ENCODE peak calls at places on chromosomes 13 and 19, in five cellular contexts. M is NCI-H1092 treated with DMSO at 0.1 percent for 48 hours, D is heart right ventricle, S is heart left ventricle, I is tibial artery. U is an unnamed sample.

GRCh38 chr13:107043016-107043957 is 475.4 kb upstream of the ARGLU1 start:
- DNase-seq in I (no peak), D (no peak), S (no peak), M (no peak), U (no peak)

GRCh38 chr13:49046534-49046933 is 70.8 kb downstream of the FNDC3A start:
- DNase-seq in D (no peak), M (no peak), S (no peak), I (no peak), U (no peak)

GRCh38 chr13:45786293-45786920 is 65.1 kb downstream of the SIAH3 start:
- DNase-seq in I (no peak), M (peak), D (peak), S (no peak), U (no peak)

GRCh38 chr19:52444506-52444905 is 8.8 kb upstream of the ZNF578 start:
- DNase-seq in M (no peak), D (no peak), I (no peak), S (no peak), U (no peak)

GRCh38 chr19:43526884-43527859 is at the start of gene ETHE1:
- DNase-seq in I (peak), M (peak), S (peak), D (peak), U (peak)

GRCh38 chr13:112457081-112457480 is 80.9 kb downstream of the SPACA7 start:
- DNase-seq in M (no peak), S (no peak), I (no peak), D (no peak), U (no peak)

GRCh38 chr13:83297591-83298305 is 584.5 kb downstream of the SLITRK1 start:
- DNase-seq in D (no peak), I (no peak), M (no peak), S (no peak), U (no peak)

GRCh38 chr19:49216076-49216475 is 58.5 kb downstream of the TRPM4 start:
- DNase-seq in I (no peak), D (no peak), M (no peak), S (no peak), U (no peak)

GRCh38 chr13:83162493-83162892 is 719.8 kb downstream of the SLITRK1 start:
- DNase-seq in S (no peak), M (no peak), I (no peak), D (no peak), U (no peak)

GRCh38 chr19:35745328-35746086 is at the start of the genes PSENEN and U2AF1L4:
- DNase-seq in S (peak), I (peak), M (peak), D (peak), U (peak)

GRCh38 chr13:108947551-108948030 is 318.2 kb downstream of the MYO16 start:
- DNase-seq in D (no peak), M (no peak), S (no peak), I (peak), U (no peak)

GRCh38 chr13:28475916-28476725 is 18.8 kb downstream of the FLT1 start:
- DNase-seq in D (no peak), M (no peak), I (no peak), S (no peak), U (no peak)

GRCh38 chr19:31432411-31432810 is 83.2 kb upstream of the TSHZ3 start:
- DNase-seq in I (no peak), D (no peak), M (no peak), S (no peak), U (no peak)

GRCh38 chr13:79799466-79799865 is 318.5 kb downstream of the NDFIP2 start:
- DNase-seq in S (no peak), M (no peak), D (no peak), I (no peak), U (no peak)

GRCh38 chr13:111280666-111281577 is 39.5 kb upstream of the TEX29 start:
- DNase-seq in D (no peak), M (no peak), S (no peak), I (no peak), U (no peak)

GRCh38 chr19:10093295-10094186 is 7.4 kb downstream of the SHFL start:
- DNase-seq in M (no peak), S (peak), D (no peak), I (no peak), U (no peak)